ENCODE peak calls at places on chromosomes 4 and X, in six cellular contexts. One of them, this sample, is unnamed.

GRCh38 chr4:6582889-6583504 is 8.0 kb downstream of the MAN2B2 start:
- DNase-seq in activated CD4-positive, alpha-beta T cell treated with anti-CD3 and anti-CD28 coated beads, Interleukin-2, amount 10 ng/mL, durations not matched to agents 7 days and 5 days: no peak
- DNase-seq in activated B cell treated with CpG ODN at 0.5 μM for 24 hours: no peak
- DNase-seq in body of pancreas: no peak
- DNase-seq in stimulated activated CD4-positive, alpha-beta T cell treated with anti-CD3 and anti-CD28 coated beads, Interleukin-4, amount 100 ng/mL, for 48 hours: no peak
- DNase-seq in IMR-90: peak
- DNase-seq in this sample: peak

GRCh38 chr4:113469023-113469390 is 292.5 kb downstream of the CAMK2D start:
- DNase-seq in activated CD4-positive, alpha-beta T cell treated with anti-CD3 and anti-CD28 coated beads, Interleukin-2, amount 10 ng/mL, durations not matched to agents 7 days and 5 days: no peak
- DNase-seq in activated B cell treated with CpG ODN at 0.5 μM for 24 hours: no peak
- DNase-seq in body of pancreas: no peak
- DNase-seq in stimulated activated CD4-positive, alpha-beta T cell treated with anti-CD3 and anti-CD28 coated beads, Interleukin-4, amount 100 ng/mL, for 48 hours: no peak
- DNase-seq in IMR-90: peak
- DNase-seq in this sample: peak

GRCh38 chr4:123116412-123116811 is 194.0 kb upstream of the NUDT6 start:
- DNase-seq in activated B cell treated with CpG ODN at 0.5 μM for 24 hours: no peak
- DNase-seq in body of pancreas: no peak
- DNase-seq in activated CD4-positive, alpha-beta T cell treated with anti-CD3 and anti-CD28 coated beads, Interleukin-2, amount 10 ng/mL, durations not matched to agents 7 days and 5 days: no peak
- DNase-seq in IMR-90: peak
- DNase-seq in stimulated activated CD4-positive, alpha-beta T cell treated with anti-CD3 and anti-CD28 coated beads, Interleukin-4, amount 100 ng/mL, for 48 hours: no peak
- DNase-seq in this sample: peak

GRCh38 chrX:107675823-107676555 is 47.7 kb downstream of the PRPS1 start:
- DNase-seq in body of pancreas: peak
- DNase-seq in activated CD4-positive, alpha-beta T cell treated with anti-CD3 and anti-CD28 coated beads, Interleukin-2, amount 10 ng/mL, durations not matched to agents 7 days and 5 days: peak
- DNase-seq in IMR-90: peak
- DNase-seq in stimulated activated CD4-positive, alpha-beta T cell treated with anti-CD3 and anti-CD28 coated beads, Interleukin-4, amount 100 ng/mL, for 48 hours: no peak
- DNase-seq in activated B cell treated with CpG ODN at 0.5 μM for 24 hours: peak
- DNase-seq in this sample: no peak

GRCh38 chr4:19300213-19300612 is 951.5 kb upstream of the SLIT2 start:
- DNase-seq in activated CD4-positive, alpha-beta T cell treated with anti-CD3 and anti-CD28 coated beads, Interleukin-2, amount 10 ng/mL, durations not matched to agents 7 days and 5 days: no peak
- DNase-seq in stimulated activated CD4-positive, alpha-beta T cell treated with anti-CD3 and anti-CD28 coated beads, Interleukin-4, amount 100 ng/mL, for 48 hours: no peak
- DNase-seq in body of pancreas: no peak
- DNase-seq in activated B cell treated with CpG ODN at 0.5 μM for 24 hours: no peak
- DNase-seq in IMR-90: peak
- DNase-seq in this sample: no peak

GRCh38 chrX:138709886-138710285 is 1.6 kb downstream of the FGF13 start:
- DNase-seq in IMR-90: no peak
- DNase-seq in activated CD4-positive, alpha-beta T cell treated with anti-CD3 and anti-CD28 coated beads, Interleukin-2, amount 10 ng/mL, durations not matched to agents 7 days and 5 days: no peak
- DNase-seq in activated B cell treated with CpG ODN at 0.5 μM for 24 hours: no peak
- DNase-seq in body of pancreas: no peak
- DNase-seq in stimulated activated CD4-positive, alpha-beta T cell treated with anti-CD3 and anti-CD28 coated beads, Interleukin-4, amount 100 ng/mL, for 48 hours: no peak
- DNase-seq in this sample: no peak

GRCh38 chrX:153703036-153703370 is 15.3 kb downstream of the SLC6A8 start:
- DNase-seq in IMR-90: peak
- DNase-seq in body of pancreas: peak
- DNase-seq in stimulated activated CD4-positive, alpha-beta T cell treated with anti-CD3 and anti-CD28 coated beads, Interleukin-4, amount 100 ng/mL, for 48 hours: no peak
- DNase-seq in activated CD4-positive, alpha-beta T cell treated with anti-CD3 and anti-CD28 coated beads, Interleukin-2, amount 10 ng/mL, durations not matched to agents 7 days and 5 days: no peak
- DNase-seq in activated B cell treated with CpG ODN at 0.5 μM for 24 hours: no peak
- DNase-seq in this sample: no peak

GRCh38 chr4:7351014-7351413 is 83.7 kb downstream of the PSAPL1 start:
- DNase-seq in IMR-90: no peak
- DNase-seq in activated CD4-positive, alpha-beta T cell treated with anti-CD3 and anti-CD28 coated beads, Interleukin-2, amount 10 ng/mL, durations not matched to agents 7 days and 5 days: no peak
- DNase-seq in body of pancreas: no peak
- DNase-seq in stimulated activated CD4-positive, alpha-beta T cell treated with anti-CD3 and anti-CD28 coated beads, Interleukin-4, amount 100 ng/mL, for 48 hours: no peak
- DNase-seq in activated B cell treated with CpG ODN at 0.5 μM for 24 hours: no peak
- DNase-seq in this sample: no peak

GRCh38 chrX:138853936-138854335 is 142.4 kb upstream of the FGF13 start:
- DNase-seq in body of pancreas: no peak
- DNase-seq in IMR-90: no peak
- DNase-seq in stimulated activated CD4-positive, alpha-beta T cell treated with anti-CD3 and anti-CD28 coated beads, Interleukin-4, amount 100 ng/mL, for 48 hours: no peak
- DNase-seq in activated CD4-positive, alpha-beta T cell treated with anti-CD3 and anti-CD28 coated beads, Interleukin-2, amount 10 ng/mL, durations not matched to agents 7 days and 5 days: no peak
- DNase-seq in activated B cell treated with CpG ODN at 0.5 μM for 24 hours: no peak
- DNase-seq in this sample: no peak

GRCh38 chr4:75101906-75102888 is 169.3 kb downstream of the PARM1 start:
- DNase-seq in IMR-90: no peak
- DNase-seq in body of pancreas: no peak
- DNase-seq in activated B cell treated with CpG ODN at 0.5 μM for 24 hours: no peak
- DNase-seq in activated CD4-positive, alpha-beta T cell treated with anti-CD3 and anti-CD28 coated beads, Interleukin-2, amount 10 ng/mL, durations not matched to agents 7 days and 5 days: no peak
- DNase-seq in stimulated activated CD4-positive, alpha-beta T cell treated with anti-CD3 and anti-CD28 coated beads, Interleukin-4, amount 100 ng/mL, for 48 hours: no peak
- DNase-seq in this sample: no peak

GRCh38 chrX:35842657-35843056 is 44.5 kb downstream of the MAGEB16 start:
- DNase-seq in activated B cell treated with CpG ODN at 0.5 μM for 24 hours: no peak
- DNase-seq in IMR-90: no peak
- DNase-seq in activated CD4-positive, alpha-beta T cell treated with anti-CD3 and anti-CD28 coated beads, Interleukin-2, amount 10 ng/mL, durations not matched to agents 7 days and 5 days: no peak
- DNase-seq in body of pancreas: no peak
- DNase-seq in stimulated activated CD4-positive, alpha-beta T cell treated with anti-CD3 and anti-CD28 coated beads, Interleukin-4, amount 100 ng/mL, for 48 hours: no peak
- DNase-seq in this sample: no peak

GRCh38 chr4:127686656-127687055 is 43.5 kb upstream of the SLC25A31 start:
- DNase-seq in IMR-90: peak
- DNase-seq in body of pancreas: no peak
- DNase-seq in activated CD4-positive, alpha-beta T cell treated with anti-CD3 and anti-CD28 coated beads, Interleukin-2, amount 10 ng/mL, durations not matched to agents 7 days and 5 days: no peak
- DNase-seq in activated B cell treated with CpG ODN at 0.5 μM for 24 hours: no peak
- DNase-seq in stimulated activated CD4-positive, alpha-beta T cell treated with anti-CD3 and anti-CD28 coated beads, Interleukin-4, amount 100 ng/mL, for 48 hours: no peak
- DNase-seq in this sample: peak

GRCh38 chr4:85228264-85228663 is 246.7 kb upstream of the ARHGAP24 start:
- DNase-seq in activated CD4-positive, alpha-beta T cell treated with anti-CD3 and anti-CD28 coated beads, Interleukin-2, amount 10 ng/mL, durations not matched to agents 7 days and 5 days: no peak
- DNase-seq in IMR-90: no peak
- DNase-seq in stimulated activated CD4-positive, alpha-beta T cell treated with anti-CD3 and anti-CD28 coated beads, Interleukin-4, amount 100 ng/mL, for 48 hours: no peak
- DNase-seq in activated B cell treated with CpG ODN at 0.5 μM for 24 hours: no peak
- DNase-seq in body of pancreas: no peak
- DNase-seq in this sample: no peak

GRCh38 chr4:97513917-97514316 is 629.4 kb downstream of the STPG2 start:
- DNase-seq in activated CD4-positive, alpha-beta T cell treated with anti-CD3 and anti-CD28 coated beads, Interleukin-2, amount 10 ng/mL, durations not matched to agents 7 days and 5 days: no peak
- DNase-seq in body of pancreas: no peak
- DNase-seq in IMR-90: no peak
- DNase-seq in activated B cell treated with CpG ODN at 0.5 μM for 24 hours: no peak
- DNase-seq in stimulated activated CD4-positive, alpha-beta T cell treated with anti-CD3 and anti-CD28 coated beads, Interleukin-4, amount 100 ng/mL, for 48 hours: no peak
- DNase-seq in this sample: no peak

GRCh38 chr4:9867746-9868425 is 86.5 kb downstream of the DRD5 start:
- DNase-seq in activated B cell treated with CpG ODN at 0.5 μM for 24 hours: no peak
- DNase-seq in IMR-90: no peak
- DNase-seq in body of pancreas: no peak
- DNase-seq in stimulated activated CD4-positive, alpha-beta T cell treated with anti-CD3 and anti-CD28 coated beads, Interleukin-4, amount 100 ng/mL, for 48 hours: no peak
- DNase-seq in activated CD4-positive, alpha-beta T cell treated with anti-CD3 and anti-CD28 coated beads, Interleukin-2, amount 10 ng/mL, durations not matched to agents 7 days and 5 days: no peak
- DNase-seq in this sample: no peak

GRCh38 chrX:154349979-154350378 is 24.5 kb downstream of the FLNA start:
- DNase-seq in IMR-90: no peak
- DNase-seq in activated B cell treated with CpG ODN at 0.5 μM for 24 hours: no peak
- DNase-seq in body of pancreas: no peak
- DNase-seq in activated CD4-positive, alpha-beta T cell treated with anti-CD3 and anti-CD28 coated beads, Interleukin-2, amount 10 ng/mL, durations not matched to agents 7 days and 5 days: no peak
- DNase-seq in stimulated activated CD4-positive, alpha-beta T cell treated with anti-CD3 and anti-CD28 coated beads, Interleukin-4, amount 100 ng/mL, for 48 hours: no peak
- DNase-seq in this sample: no peak

GRCh38 chr4:99886146-99886545 is 8.1 kb downstream of the LAMTOR3 start:
- DNase-seq in activated CD4-positive, alpha-beta T cell treated with anti-CD3 and anti-CD28 coated beads, Interleukin-2, amount 10 ng/mL, durations not matched to agents 7 days and 5 days: no peak
- DNase-seq in IMR-90: peak
- DNase-seq in activated B cell treated with CpG ODN at 0.5 μM for 24 hours: no peak
- DNase-seq in body of pancreas: no peak
- DNase-seq in stimulated activated CD4-positive, alpha-beta T cell treated with anti-CD3 and anti-CD28 coated beads, Interleukin-4, amount 100 ng/mL, for 48 hours: no peak
- DNase-seq in this sample: no peak

GRCh38 chr4:1806223-1806564 is 13.1 kb downstream of the FGFR3 start:
- DNase-seq in IMR-90: no peak
- DNase-seq in body of pancreas: no peak
- DNase-seq in activated B cell treated with CpG ODN at 0.5 μM for 24 hours: no peak
- DNase-seq in stimulated activated CD4-positive, alpha-beta T cell treated with anti-CD3 and anti-CD28 coated beads, Interleukin-4, amount 100 ng/mL, for 48 hours: no peak
- DNase-seq in activated CD4-positive, alpha-beta T cell treated with anti-CD3 and anti-CD28 coated beads, Interleukin-2, amount 10 ng/mL, durations not matched to agents 7 days and 5 days: no peak
- DNase-seq in this sample: no peak

GRCh38 chr4:41796545-41797210 is 48.2 kb upstream of the PHOX2B start:
- DNase-seq in IMR-90: no peak
- DNase-seq in stimulated activated CD4-positive, alpha-beta T cell treated with anti-CD3 and anti-CD28 coated beads, Interleukin-4, amount 100 ng/mL, for 48 hours: no peak
- DNase-seq in body of pancreas: no peak
- DNase-seq in activated B cell treated with CpG ODN at 0.5 μM for 24 hours: no peak
- DNase-seq in activated CD4-positive, alpha-beta T cell treated with anti-CD3 and anti-CD28 coated beads, Interleukin-2, amount 10 ng/mL, durations not matched to agents 7 days and 5 days: no peak
- DNase-seq in this sample: no peak

GRCh38 chr4:100492129-100492528 is 25.7 kb downstream of the EMCN start:
- DNase-seq in activated B cell treated with CpG ODN at 0.5 μM for 24 hours: no peak
- DNase-seq in IMR-90: no peak
- DNase-seq in stimulated activated CD4-positive, alpha-beta T cell treated with anti-CD3 and anti-CD28 coated beads, Interleukin-4, amount 100 ng/mL, for 48 hours: no peak
- DNase-seq in activated CD4-positive, alpha-beta T cell treated with anti-CD3 and anti-CD28 coated beads, Interleukin-2, amount 10 ng/mL, durations not matched to agents 7 days and 5 days: no peak
- DNase-seq in body of pancreas: no peak
- DNase-seq in this sample: no peak

GRCh38 chrX:19670321-19670750 is 155.0 kb upstream of the MAP3K15 start:
- DNase-seq in activated B cell treated with CpG ODN at 0.5 μM for 24 hours: no peak
- DNase-seq in IMR-90: peak
- DNase-seq in body of pancreas: no peak
- DNase-seq in activated CD4-positive, alpha-beta T cell treated with anti-CD3 and anti-CD28 coated beads, Interleukin-2, amount 10 ng/mL, durations not matched to agents 7 days and 5 days: no peak
- DNase-seq in stimulated activated CD4-positive, alpha-beta T cell treated with anti-CD3 and anti-CD28 coated beads, Interleukin-4, amount 100 ng/mL, for 48 hours: no peak
- DNase-seq in this sample: no peak

GRCh38 chr4:153539058-153539826 is 73.1 kb downstream of the TMEM131L start:
- DNase-seq in body of pancreas: peak
- DNase-seq in stimulated activated CD4-positive, alpha-beta T cell treated with anti-CD3 and anti-CD28 coated beads, Interleukin-4, amount 100 ng/mL, for 48 hours: no peak
- DNase-seq in IMR-90: no peak
- DNase-seq in activated B cell treated with CpG ODN at 0.5 μM for 24 hours: no peak
- DNase-seq in activated CD4-positive, alpha-beta T cell treated with anti-CD3 and anti-CD28 coated beads, Interleukin-2, amount 10 ng/mL, durations not matched to agents 7 days and 5 days: no peak
- DNase-seq in this sample: no peak

GRCh38 chr4:168541608-168541953 is 44.7 kb downstream of the PALLD start:
- DNase-seq in IMR-90: peak
- DNase-seq in body of pancreas: no peak
- DNase-seq in activated CD4-positive, alpha-beta T cell treated with anti-CD3 and anti-CD28 coated beads, Interleukin-2, amount 10 ng/mL, durations not matched to agents 7 days and 5 days: no peak
- DNase-seq in activated B cell treated with CpG ODN at 0.5 μM for 24 hours: no peak
- DNase-seq in stimulated activated CD4-positive, alpha-beta T cell treated with anti-CD3 and anti-CD28 coated beads, Interleukin-4, amount 100 ng/mL, for 48 hours: no peak
- DNase-seq in this sample: no peak

GRCh38 chrX:49272426-49272825 is 2.8 kb downstream of the PPP1R3F start:
- DNase-seq in activated B cell treated with CpG ODN at 0.5 μM for 24 hours: no peak
- DNase-seq in body of pancreas: no peak
- DNase-seq in activated CD4-positive, alpha-beta T cell treated with anti-CD3 and anti-CD28 coated beads, Interleukin-2, amount 10 ng/mL, durations not matched to agents 7 days and 5 days: peak
- DNase-seq in IMR-90: no peak
- DNase-seq in stimulated activated CD4-positive, alpha-beta T cell treated with anti-CD3 and anti-CD28 coated beads, Interleukin-4, amount 100 ng/mL, for 48 hours: no peak
- DNase-seq in this sample: no peak

GRCh38 chr4:98706200-98706813 is 47.9 kb upstream of the TSPAN5 start:
- DNase-seq in IMR-90: no peak
- DNase-seq in activated CD4-positive, alpha-beta T cell treated with anti-CD3 and anti-CD28 coated beads, Interleukin-2, amount 10 ng/mL, durations not matched to agents 7 days and 5 days: peak
- DNase-seq in activated B cell treated with CpG ODN at 0.5 μM for 24 hours: no peak
- DNase-seq in stimulated activated CD4-positive, alpha-beta T cell treated with anti-CD3 and anti-CD28 coated beads, Interleukin-4, amount 100 ng/mL, for 48 hours: no peak
- DNase-seq in body of pancreas: no peak
- DNase-seq in this sample: no peak

GRCh38 chr4:73759357-73759756 is 19.0 kb downstream of the CXCL8 start:
- DNase-seq in activated CD4-positive, alpha-beta T cell treated with anti-CD3 and anti-CD28 coated beads, Interleukin-2, amount 10 ng/mL, durations not matched to agents 7 days and 5 days: no peak
- DNase-seq in stimulated activated CD4-positive, alpha-beta T cell treated with anti-CD3 and anti-CD28 coated beads, Interleukin-4, amount 100 ng/mL, for 48 hours: no peak
- DNase-seq in activated B cell treated with CpG ODN at 0.5 μM for 24 hours: no peak
- DNase-seq in body of pancreas: no peak
- DNase-seq in IMR-90: no peak
- DNase-seq in this sample: peak

GRCh38 chr4:37827802-37828321 is 1.4 kb downstream of the PGM2 start:
- DNase-seq in activated CD4-positive, alpha-beta T cell treated with anti-CD3 and anti-CD28 coated beads, Interleukin-2, amount 10 ng/mL, durations not matched to agents 7 days and 5 days: no peak
- DNase-seq in body of pancreas: no peak
- DNase-seq in activated B cell treated with CpG ODN at 0.5 μM for 24 hours: no peak
- DNase-seq in stimulated activated CD4-positive, alpha-beta T cell treated with anti-CD3 and anti-CD28 coated beads, Interleukin-4, amount 100 ng/mL, for 48 hours: no peak
- DNase-seq in IMR-90: no peak
- DNase-seq in this sample: peak

GRCh38 chrX:72060196-72060974 is 71.3 kb downstream of the RTL5 start:
- DNase-seq in IMR-90: peak
- DNase-seq in activated CD4-positive, alpha-beta T cell treated with anti-CD3 and anti-CD28 coated beads, Interleukin-2, amount 10 ng/mL, durations not matched to agents 7 days and 5 days: no peak
- DNase-seq in stimulated activated CD4-positive, alpha-beta T cell treated with anti-CD3 and anti-CD28 coated beads, Interleukin-4, amount 100 ng/mL, for 48 hours: no peak
- DNase-seq in body of pancreas: no peak
- DNase-seq in activated B cell treated with CpG ODN at 0.5 μM for 24 hours: no peak
- DNase-seq in this sample: peak

GRCh38 chr4:108045687-108046024 is 56.0 kb downstream of the HADH start:
- DNase-seq in body of pancreas: peak
- DNase-seq in stimulated activated CD4-positive, alpha-beta T cell treated with anti-CD3 and anti-CD28 coated beads, Interleukin-4, amount 100 ng/mL, for 48 hours: no peak
- DNase-seq in activated CD4-positive, alpha-beta T cell treated with anti-CD3 and anti-CD28 coated beads, Interleukin-2, amount 10 ng/mL, durations not matched to agents 7 days and 5 days: no peak
- DNase-seq in IMR-90: no peak
- DNase-seq in activated B cell treated with CpG ODN at 0.5 μM for 24 hours: no peak
- DNase-seq in this sample: no peak

GRCh38 chrX:67570839-67571238 is 27.0 kb downstream of the AR start:
- DNase-seq in activated B cell treated with CpG ODN at 0.5 μM for 24 hours: no peak
- DNase-seq in activated CD4-positive, alpha-beta T cell treated with anti-CD3 and anti-CD28 coated beads, Interleukin-2, amount 10 ng/mL, durations not matched to agents 7 days and 5 days: no peak
- DNase-seq in stimulated activated CD4-positive, alpha-beta T cell treated with anti-CD3 and anti-CD28 coated beads, Interleukin-4, amount 100 ng/mL, for 48 hours: no peak
- DNase-seq in IMR-90: no peak
- DNase-seq in body of pancreas: no peak
- DNase-seq in this sample: no peak

GRCh38 chrX:103730147-103730546 is 19.4 kb downstream of the TMEM31 start:
- DNase-seq in activated B cell treated with CpG ODN at 0.5 μM for 24 hours: no peak
- DNase-seq in IMR-90: no peak
- DNase-seq in body of pancreas: no peak
- DNase-seq in activated CD4-positive, alpha-beta T cell treated with anti-CD3 and anti-CD28 coated beads, Interleukin-2, amount 10 ng/mL, durations not matched to agents 7 days and 5 days: no peak
- DNase-seq in stimulated activated CD4-positive, alpha-beta T cell treated with anti-CD3 and anti-CD28 coated beads, Interleukin-4, amount 100 ng/mL, for 48 hours: no peak
- DNase-seq in this sample: no peak

This sample was measured in dermis microvascular lymphatic vessel endothelial cell.